ENCODE peak calls at places on chromosomes 12 and 14, in nine cellular contexts. H, J, T, D, N, R, O, C and S are unnamed samples.

GRCh38 chr14:31030406-31030805 is 4.2 kb upstream of the STRN3 start:
- DNase-seq in H (no peak), J (no peak), T (no peak), D (no peak), N (no peak), R (no peak), O (no peak), C (no peak), S (no peak)

GRCh38 chr14:92976268-92976667 is 53.3 kb downstream of the CHGA start:
- DNase-seq in H (no peak), J (no peak), T (no peak), D (no peak), N (no peak), R (no peak), O (no peak), C (no peak), S (no peak)

GRCh38 chr12:81209001-81209400 is 131.1 kb downstream of the ACSS3 start:
- DNase-seq in H (no peak), J (no peak), T (no peak), D (no peak), N (no peak), R (peak), O (no peak), C (no peak), S (no peak)

GRCh38 chr14:100375273-100375962 is 52.3 kb downstream of the SLC25A47 start:
- DNase-seq in H (peak), J (no peak), T (peak), D (peak), N (no peak), R (peak), O (peak), C (peak), S (peak)

GRCh38 chr14:59595071-59595470 is 18.5 kb upstream of the CCDC175 start:
- DNase-seq in H (no peak), J (no peak), T (no peak), D (no peak), N (no peak), R (no peak), O (no peak), C (no peak), S (no peak)

GRCh38 chr12:123019841-123020138 is 39.3 kb downstream of the ARL6IP4 start:
- DNase-seq in H (no peak), J (no peak), T (no peak), D (no peak), N (no peak), R (no peak), O (no peak), C (no peak), S (no peak)

GRCh38 chr12:53601296-53601847 is 24.8 kb downstream of the ATF7 start:
- DNase-seq in H (no peak), J (no peak), T (no peak), D (no peak), N (no peak), R (no peak), O (no peak), C (no peak), S (no peak)

GRCh38 chr12:132560421-132560830 is 50.0 kb downstream of the LRCOL1 start:
- DNase-seq in H (no peak), J (no peak), T (no peak), D (no peak), N (no peak), R (no peak), O (no peak), C (peak), S (no peak)

GRCh38 chr12:67671419-67671818 is 22.9 kb downstream of the DYRK2 start:
- DNase-seq in H (no peak), J (no peak), T (no peak), D (no peak), N (no peak), R (peak), O (no peak), C (no peak), S (no peak)